ENCODE peak calls at places on chromosomes 11 and 22, in six cellular contexts. T is activated effector memory CD4-positive, alpha-beta T cell treated with anti-CD3 and anti-CD28 coated beads, Interleukin-2, amount 50 U/mL, for 16 hours; N is NCI-H82; R is SHP77; V is hypothalamus; I is psoas muscle. G is an unnamed sample.

GRCh38 chr22:34975721-34976120 is 90.2 kb upstream of the ISX start:
- DNase-seq in T (no peak), N (peak), R (no peak), V (no peak), I (no peak), G (no peak)

GRCh38 chr11:2466069-2466801 is 21.4 kb downstream of the KCNQ1 start:
- DNase-seq in T (peak), N (no peak), R (no peak), V (no peak), I (no peak), G (no peak)

GRCh38 chr11:27329867-27330632 is 33.0 kb downstream of the CCDC34 start:
- DNase-seq in T (no peak), N (no peak), R (no peak), V (no peak), I (no peak), G (no peak)

GRCh38 chr11:12461516-12461915 is 84.1 kb downstream of the PARVA start:
- DNase-seq in T (no peak), N (peak), R (no peak), V (no peak), I (no peak), G (no peak)

GRCh38 chr22:23722168-23722567 is 28.7 kb downstream of the ZNF70 start:
- DNase-seq in T (no peak), N (no peak), R (no peak), V (no peak), I (no peak), G (no peak)

GRCh38 chr11:134739136-134739535 is 327.1 kb upstream of the B3GAT1 start:
- DNase-seq in T (no peak), N (no peak), R (no peak), V (no peak), I (no peak), G (no peak)

GRCh38 chr11:1879342-1879940 is 12.3 kb downstream of the PRR33 start:
- DNase-seq in T (no peak), N (no peak), R (no peak), V (no peak), I (no peak), G (no peak)

GRCh38 chr11:126756416-126756815 is 244.2 kb downstream of the KIRREL3 start:
- DNase-seq in T (no peak), N (peak), R (no peak), V (no peak), I (no peak), G (no peak)

GRCh38 chr11:2804701-2805387 is 80.7 kb downstream of the CDKN1C start:
- DNase-seq in T (peak), N (peak), R (no peak), V (no peak), I (peak), G (peak)

GRCh38 chr11:109121173-109121938 is 300.6 kb upstream of the C11orf87 start:
- DNase-seq in T (no peak), N (no peak), R (no peak), V (no peak), I (no peak), G (no peak)

GRCh38 chr11:1207451-1208360 is 15.2 kb upstream of the MUC5B start:
- DNase-seq in T (peak), N (no peak), R (no peak), V (no peak), I (peak), G (no peak)

GRCh38 chr11:64144587-64145295 is 21.2 kb downstream of the MACROD1 start:
- DNase-seq in T (no peak), N (peak), R (no peak), V (no peak), I (no peak), G (no peak)

GRCh38 chr11:57288771-57289579 is 35.8 kb downstream of the TNKS1BP1 start:
- DNase-seq in T (no peak), N (peak), R (peak), V (no peak), I (no peak), G (no peak)

GRCh38 chr11:37333345-37333744 is 735.3 kb upstream of the RAG2 start:
- DNase-seq in T (no peak), N (no peak), R (no peak), V (no peak), I (no peak), G (no peak)

GRCh38 chr22:29310065-29310862 is 3.8 kb downstream of the GAS2L1 start:
- DNase-seq in T (peak), N (no peak), R (no peak), V (no peak), I (no peak), G (no peak)

GRCh38 chr11:12376259-12376971 is 956 bp upstream of the PARVA start:
- DNase-seq in T (no peak), N (peak), R (no peak), V (no peak), I (peak), G (peak)

GRCh38 chr11:64799256-64799924 is 3.6 kb downstream of the MAP4K2 start:
- DNase-seq in T (no peak), N (no peak), R (no peak), V (no peak), I (no peak), G (no peak)

GRCh38 chr22:30694171-30694637 is 470 bp upstream of the OSBP2 start:
- DNase-seq in T (peak), N (peak), R (peak), V (peak), I (peak), G (peak)

GRCh38 chr11:86917577-86917976 is 37.6 kb downstream of the FZD4 start:
- DNase-seq in T (no peak), N (no peak), R (no peak), V (no peak), I (no peak), G (no peak)

GRCh38 chr11:121886005-121886739 is 229.8 kb downstream of the BLID start:
- DNase-seq in T (no peak), N (peak), R (no peak), V (no peak), I (peak), G (peak)

GRCh38 chr22:46547179-46547882 is 9.9 kb upstream of the CELSR1 start:
- DNase-seq in T (no peak), N (no peak), R (no peak), V (no peak), I (peak), G (no peak)

GRCh38 chr11:132913886-132914285 is 618.4 kb downstream of the OPCML start:
- DNase-seq in T (no peak), N (no peak), R (no peak), V (no peak), I (no peak), G (no peak)

GRCh38 chr22:23100124-23100801 is 29.9 kb downstream of the GNAZ start:
- DNase-seq in T (no peak), N (no peak), R (no peak), V (no peak), I (no peak), G (no peak)